ENCODE peak calls at places on chromosomes 11 and 22, in nine cellular contexts. V is HTR-8/SVneo; T is activated T-cell treated with anti-CD3 and anti-CD28 coated beads for 4 hours; O is WTC11; U is T-helper 2 cell; L is posterior vena cava; N is stimulated activated CD8-positive, alpha-beta memory T cell treated with anti-CD3 and anti-CD28 coated beads, Interleukin-4, amount 100 ng/mL, for 1 hour; J is substantia nigra; I is astrocyte of the spinal cord. G is an unnamed sample.

GRCh38 chr11:68974421-68975194 is 6.2 kb downstream of the MRGPRD start:
- DNase-seq in V (no peak), T (no peak), O (peak), U (no peak), L (peak), N (no peak), J (no peak), I (no peak), G (peak)

GRCh38 chr22:37231406-37232139 is 12.5 kb downstream of the RAC2 start:
- DNase-seq in V (no peak), T (peak), O (no peak), U (no peak), L (peak), N (no peak), J (no peak), I (no peak), G (peak)

GRCh38 chr11:63608353-63609345 is 5.6 kb downstream of the PLAAT3 start:
- DNase-seq in V (peak), T (no peak), O (no peak), U (no peak), L (peak), N (no peak), J (no peak), I (peak), G (peak)

GRCh38 chr11:109859325-109859724 is 233.9 kb upstream of the ZC3H12C start:
- DNase-seq in V (peak), T (no peak), O (no peak), U (no peak), L (no peak), N (no peak), J (no peak), I (peak), G (peak)

GRCh38 chr11:1236316-1237127 is 13.7 kb downstream of the MUC5B start:
- DNase-seq in V (no peak), T (no peak), O (no peak), U (no peak), L (peak), N (no peak), J (no peak), I (no peak), G (peak)

GRCh38 chr22:29870574-29870973 is 12.4 kb upstream of the MTMR3 start:
- DNase-seq in V (no peak), T (no peak), O (no peak), U (no peak), L (no peak), N (no peak), J (no peak), I (no peak), G (no peak)

GRCh38 chr11:95863486-95864140 is 60.3 kb downstream of the MTMR2 start:
- DNase-seq in V (no peak), T (no peak), O (no peak), U (no peak), L (no peak), N (no peak), J (no peak), I (peak), G (no peak)

GRCh38 chr11:93611836-93612677 is 49.4 kb upstream of the CEP295 start:
- DNase-seq in V (no peak), T (no peak), O (no peak), U (no peak), L (no peak), N (no peak), J (no peak), I (no peak), G (no peak)

GRCh38 chr22:35914665-35915476 is 113.8 kb downstream of the RBFOX2 start:
- DNase-seq in V (peak), T (no peak), O (peak), U (no peak), L (no peak), N (no peak), J (peak), I (peak), G (peak)

GRCh38 chr11:109929308-109929707 is 163.9 kb upstream of the ZC3H12C start:
- DNase-seq in V (no peak), T (no peak), O (no peak), U (no peak), L (peak), N (no peak), J (no peak), I (no peak), G (no peak)

GRCh38 chr11:4704054-4704789 is at the start of gene MMP26:
- DNase-seq in V (no peak), T (no peak), O (peak), U (no peak), L (no peak), N (no peak), J (no peak), I (no peak), G (no peak)

GRCh38 chr22:44093791-44094190 is 69.7 kb downstream of the PARVB start:
- DNase-seq in V (no peak), T (no peak), O (no peak), U (no peak), L (no peak), N (no peak), J (no peak), I (no peak), G (peak)

GRCh38 chr11:64918056-64918455 is 1.0 kb upstream of the ATG2A start:
- DNase-seq in V (no peak), T (no peak), O (no peak), U (no peak), L (no peak), N (no peak), J (no peak), I (peak), G (peak)

GRCh38 chr22:44839721-44840120 is 87.3 kb downstream of the ARHGAP8 start:
- DNase-seq in V (no peak), T (no peak), O (no peak), U (no peak), L (peak), N (no peak), J (no peak), I (no peak), G (no peak)

GRCh38 chr11:116232364-116232801 is 540.4 kb downstream of the BUD13 start:
- DNase-seq in V (no peak), T (no peak), O (no peak), U (no peak), L (peak), N (no peak), J (no peak), I (no peak), G (no peak)

GRCh38 chr11:96054870-96055705 is 131.2 kb upstream of the MTMR2 start:
- DNase-seq in V (peak), T (no peak), O (no peak), U (no peak), L (no peak), N (no peak), J (no peak), I (peak), G (no peak)

GRCh38 chr11:134742956-134743808 is 331.1 kb upstream of the B3GAT1 start:
- DNase-seq in V (no peak), T (no peak), O (no peak), U (no peak), L (no peak), N (no peak), J (no peak), I (no peak), G (no peak)

GRCh38 chr11:4134844-4135243 is 40.2 kb downstream of the RRM1 start:
- DNase-seq in V (peak), T (no peak), O (no peak), U (no peak), L (no peak), N (no peak), J (no peak), I (peak), G (peak)

GRCh38 chr11:66996609-66997273 is 21.6 kb downstream of the C11orf86 start:
- DNase-seq in V (no peak), T (no peak), O (no peak), U (no peak), L (no peak), N (no peak), J (no peak), I (no peak), G (peak)

GRCh38 chr11:132022718-132023117 is 652.3 kb downstream of the NTM start:
- DNase-seq in V (no peak), T (no peak), O (no peak), U (no peak), L (no peak), N (no peak), J (no peak), I (peak), G (no peak)

GRCh38 chr11:96219981-96220623 is 122.9 kb downstream of the MAML2 start:
- DNase-seq in V (no peak), T (no peak), O (no peak), U (no peak), L (no peak), N (no peak), J (no peak), I (no peak), G (no peak)

GRCh38 chr11:119316729-119317591 is at the start of gene MCAM:
- DNase-seq in V (peak), T (no peak), O (peak), U (no peak), L (peak), N (no peak), J (peak), I (peak), G (peak)

GRCh38 chr11:35047179-35047578 is 91.8 kb upstream of the CD44 start:
- DNase-seq in V (no peak), T (no peak), O (no peak), U (peak), L (no peak), N (no peak), J (no peak), I (no peak), G (no peak)

GRCh38 chr11:66727883-66728759 is 895 bp downstream of the SPTBN2 start:
- DNase-seq in V (no peak), T (no peak), O (peak), U (no peak), L (no peak), N (no peak), J (no peak), I (no peak), G (peak)

GRCh38 chr22:27720860-27721259 is 80.7 kb downstream of the MN1 start:
- DNase-seq in V (no peak), T (no peak), O (no peak), U (no peak), L (peak), N (no peak), J (no peak), I (no peak), G (no peak)

GRCh38 chr22:44202261-44202789 is 21.6 kb downstream of the PARVG start:
- DNase-seq in V (peak), T (no peak), O (no peak), U (no peak), L (peak), N (no peak), J (no peak), I (peak), G (peak)

GRCh38 chr11:126914941-126915340 is 85.6 kb downstream of the KIRREL3 start:
- DNase-seq in V (no peak), T (no peak), O (no peak), U (no peak), L (no peak), N (no peak), J (no peak), I (peak), G (no peak)

GRCh38 chr11:60761436-60762190 is 4.9 kb downstream of the MS4A15 start:
- DNase-seq in V (no peak), T (no peak), O (no peak), U (no peak), L (no peak), N (no peak), J (no peak), I (no peak), G (peak)

GRCh38 chr11:103863497-103863896 is 172.9 kb upstream of the DDI1 start:
- DNase-seq in V (no peak), T (no peak), O (no peak), U (no peak), L (no peak), N (no peak), J (no peak), I (peak), G (no peak)

GRCh38 chr11:117861151-117862018 is 15.1 kb downstream of the FXYD6 start:
- DNase-seq in V (peak), T (no peak), O (peak), U (no peak), L (peak), N (no peak), J (no peak), I (no peak), G (no peak)

GRCh38 chr11:27213232-27213660 is 149.8 kb downstream of the CCDC34 start:
- DNase-seq in V (no peak), T (no peak), O (no peak), U (no peak), L (no peak), N (no peak), J (no peak), I (peak), G (no peak)

GRCh38 chr11:128547946-128548654 is 39.3 kb downstream of the ETS1 start:
- DNase-seq in V (no peak), T (no peak), O (no peak), U (no peak), L (no peak), N (no peak), J (no peak), I (no peak), G (no peak)

GRCh38 chr11:112886707-112887370 is 74.4 kb upstream of the NCAM1 start:
- DNase-seq in V (no peak), T (no peak), O (no peak), U (no peak), L (no peak), N (no peak), J (no peak), I (no peak), G (no peak)

GRCh38 chr11:69339916-69340565 is 46.1 kb downstream of the MYEOV start:
- DNase-seq in V (no peak), T (peak), O (no peak), U (no peak), L (peak), N (no peak), J (no peak), I (no peak), G (no peak)

GRCh38 chr11:121328213-121328966 is 35.8 kb downstream of the SC5D start:
- DNase-seq in V (no peak), T (peak), O (no peak), U (peak), L (no peak), N (no peak), J (no peak), I (no peak), G (no peak)

GRCh38 chr22:35604671-35605457 is 12.3 kb downstream of the MB start:
- DNase-seq in V (peak), T (no peak), O (no peak), U (no peak), L (no peak), N (no peak), J (no peak), I (no peak), G (peak)

GRCh38 chr22:50530857-50531545 is 1.2 kb upstream of the TYMP start:
- DNase-seq in V (no peak), T (peak), O (peak), U (peak), L (peak), N (peak), J (peak), I (peak), G (peak)